ENCODE peak calls at places on chromosome 3, in four cellular contexts. One of them, this sample, is unnamed.
A peak's percentile ranks its signal among the peaks of the same experiment; 100 is the strongest.

GRCh38 chr3:133840055-133840737 is 34.6 kb downstream of the SRPRB start:
- DNase-seq in activated T-cell treated with anti-CD3 and anti-CD28 coated beads for 1 hour: no peak
- DNase-seq in myocyte: no peak
- DNase-seq in retina: no peak
- DNase-seq in this sample: no peak

GRCh38 chr3:152417181-152417580 is 148.5 kb downstream of the MBNL1 start:
- DNase-seq in activated T-cell treated with anti-CD3 and anti-CD28 coated beads for 1 hour: no peak
- DNase-seq in myocyte: no peak
- DNase-seq in retina: no peak
- DNase-seq in this sample: no peak

GRCh38 chr3:128488995-128489859 is 3.8 kb downstream of the GATA2 start:
- DNase-seq in myocyte: no peak
- DNase-seq in retina: peak; percentile 69
- DNase-seq in activated T-cell treated with anti-CD3 and anti-CD28 coated beads for 1 hour: no peak
- DNase-seq in this sample: peak; percentile 30

GRCh38 chr3:134034005-134034785 is 4.5 kb upstream of the SLCO2A1 start:
- DNase-seq in retina: no peak
- DNase-seq in myocyte: no peak
- DNase-seq in activated T-cell treated with anti-CD3 and anti-CD28 coated beads for 1 hour: no peak
- DNase-seq in this sample: no peak

GRCh38 chr3:189563841-189564563 is 67.2 kb upstream of the TP63 start:
- DNase-seq in activated T-cell treated with anti-CD3 and anti-CD28 coated beads for 1 hour: no peak
- DNase-seq in retina: no peak
- DNase-seq in myocyte: peak; percentile 91
- DNase-seq in this sample: no peak

GRCh38 chr3:11690863-11691833 is 47.4 kb upstream of the VGLL4 start:
- DNase-seq in myocyte: no peak
- DNase-seq in retina: no peak
- DNase-seq in activated T-cell treated with anti-CD3 and anti-CD28 coated beads for 1 hour: no peak
- DNase-seq in this sample: no peak

GRCh38 chr3:40623567-40623966 is 98.8 kb downstream of the ZNF621 start:
- DNase-seq in myocyte: peak; percentile 89
- DNase-seq in activated T-cell treated with anti-CD3 and anti-CD28 coated beads for 1 hour: no peak
- DNase-seq in retina: no peak
- DNase-seq in this sample: no peak

GRCh38 chr3:15223684-15224575 is 17.9 kb downstream of the CAPN7 start:
- DNase-seq in activated T-cell treated with anti-CD3 and anti-CD28 coated beads for 1 hour: no peak
- DNase-seq in retina: no peak
- DNase-seq in myocyte: no peak
- DNase-seq in this sample: no peak

GRCh38 chr3:197031315-197032285 is 2.0 kb upstream of the MELTF start:
- DNase-seq in myocyte: peak; percentile 95
- DNase-seq in activated T-cell treated with anti-CD3 and anti-CD28 coated beads for 1 hour: no peak
- DNase-seq in retina: no peak
- DNase-seq in this sample: peak; percentile 29

GRCh38 chr3:195209836-195210551 is 61.0 kb downstream of the XXYLT1 start:
- DNase-seq in activated T-cell treated with anti-CD3 and anti-CD28 coated beads for 1 hour: no peak
- DNase-seq in retina: peak; percentile 66
- DNase-seq in myocyte: peak; percentile 97
- DNase-seq in this sample: peak; percentile 59

GRCh38 chr3:45123841-45124269 is 22.3 kb downstream of the CDCP1 start:
- DNase-seq in myocyte: peak; percentile 97
- DNase-seq in activated T-cell treated with anti-CD3 and anti-CD28 coated beads for 1 hour: no peak
- DNase-seq in retina: no peak
- DNase-seq in this sample: no peak

GRCh38 chr3:149407898-149408297 is 30.4 kb upstream of the TM4SF1 start:
- DNase-seq in activated T-cell treated with anti-CD3 and anti-CD28 coated beads for 1 hour: no peak
- DNase-seq in myocyte: peak; percentile 26
- DNase-seq in retina: no peak
- DNase-seq in this sample: no peak

GRCh38 chr3:124752051-124752450 is 21.8 kb downstream of the UMPS start:
- DNase-seq in activated T-cell treated with anti-CD3 and anti-CD28 coated beads for 1 hour: no peak
- DNase-seq in myocyte: no peak
- DNase-seq in retina: no peak
- DNase-seq in this sample: no peak

GRCh38 chr3:32450426-32450825 is 52.2 kb downstream of the CMTM6 start:
- DNase-seq in activated T-cell treated with anti-CD3 and anti-CD28 coated beads for 1 hour: no peak
- DNase-seq in retina: no peak
- DNase-seq in myocyte: no peak
- DNase-seq in this sample: no peak

GRCh38 chr3:44076221-44076829 is 165.4 kb upstream of the TOPAZ1 start:
- DNase-seq in activated T-cell treated with anti-CD3 and anti-CD28 coated beads for 1 hour: no peak
- DNase-seq in myocyte: peak; percentile 25
- DNase-seq in retina: peak; percentile 26
- DNase-seq in this sample: no peak